ENCODE peak calls at places on chromosomes 16 and 17, in eight cellular contexts. N, C, X, H, W, R, P and E are unnamed samples.

GRCh38 chr16:77223184-77223583 is 24.0 kb downstream of the SYCE1L start:
- DNase-seq in P (no peak), N (no peak), W (no peak), H (no peak), X (no peak), R (no peak), C (no peak), E (no peak)

GRCh38 chr16:89827383-89828198 is 684 bp upstream of the SPIRE2 start:
- DNase-seq in H (no peak), N (peak; percentile 50), C (peak; percentile 72), R (no peak), P (peak; percentile 58), W (no peak), X (peak; percentile 73), E (peak; percentile 84)

GRCh38 chr17:74779948-74780400 is 3.8 kb upstream of the NAT9 start:
- DNase-seq in H (peak; percentile 25), W (no peak), N (peak; percentile 65), R (peak; percentile 83), P (peak; percentile 81), C (peak; percentile 61), X (peak; percentile 85), E (no peak)

GRCh38 chr16:48386559-48387312 is 1.5 kb upstream of the SIAH1 start:
- DNase-seq in N (no peak), W (no peak), R (no peak), P (peak; percentile 64), X (no peak), H (no peak), C (peak; percentile 13), E (no peak)

GRCh38 chr16:18975109-18975508 is 8.6 kb upstream of the TMC7 start:
- DNase-seq in C (no peak), R (no peak), W (no peak), X (no peak), H (no peak), N (no peak), P (no peak), E (no peak)

GRCh38 chr17:46742539-46743270 is 75.8 kb downstream of the WNT3 start:
- DNase-seq in C (no peak), X (no peak), N (peak; percentile 39), H (no peak), W (no peak), R (no peak), P (no peak), E (no peak)

GRCh38 chr16:88533945-88534641 is 36.1 kb upstream of the ZC3H18 start:
- DNase-seq in W (no peak), N (peak; percentile 70), H (peak; percentile 68), P (peak; percentile 79), C (peak; percentile 84), X (peak; percentile 85), R (peak; percentile 91), E (peak; percentile 93)

GRCh38 chr17:68343976-68344375 is 52.7 kb downstream of the ARSG start:
- DNase-seq in R (no peak), N (no peak), C (no peak), P (no peak), W (no peak), X (no peak), H (no peak), E (no peak)

GRCh38 chr17:2292100-2292499 is 11.5 kb downstream of the SMG6 start:
- DNase-seq in W (no peak), P (no peak), X (no peak), N (no peak), R (no peak), C (no peak), H (no peak), E (no peak)

GRCh38 chr17:63999680-64000531 is 1.8 kb downstream of the PRR29 start:
- DNase-seq in N (no peak), H (no peak), W (no peak), P (peak; percentile 32), C (no peak), R (no peak), X (no peak), E (no peak)

GRCh38 chr17:78268191-78268874 is 36.9 kb downstream of the TMEM235 start:
- DNase-seq in N (no peak), X (no peak), C (no peak), H (no peak), R (peak; percentile 63), P (no peak), W (no peak), E (peak; percentile 69)

GRCh38 chr17:72297326-72298115 is 176.7 kb downstream of the SOX9 start:
- DNase-seq in N (no peak), X (no peak), R (no peak), C (no peak), H (no peak), P (no peak), W (no peak), E (no peak)

GRCh38 chr16:27363246-27363632 is 38.7 kb upstream of the IL21R start:
- DNase-seq in H (no peak), X (no peak), C (no peak), P (no peak), W (no peak), N (no peak), R (no peak), E (no peak)

GRCh38 chr16:54152362-54153239 is 134.0 kb downstream of the IRX3 start:
- DNase-seq in P (no peak), C (no peak), R (no peak), W (no peak), H (no peak), N (no peak), X (no peak), E (no peak)

GRCh38 chr17:8503807-8504206 is 68.1 kb downstream of the NDEL1 start:
- DNase-seq in N (no peak), R (peak; percentile 52), C (no peak), X (no peak), H (no peak), P (peak; percentile 46), W (no peak), E (no peak)

GRCh38 chr17:2691069-2691871 is 20.3 kb downstream of the CLUH start:
- DNase-seq in N (no peak), C (no peak), H (no peak), R (peak; percentile 62), W (no peak), X (no peak), P (peak; percentile 40), E (peak; percentile 63)

GRCh38 chr17:31291820-31292219 is 5.2 kb downstream of the OMG start:
- DNase-seq in N (no peak), W (no peak), P (no peak), C (no peak), R (no peak), H (no peak), X (no peak), E (no peak)

GRCh38 chr16:20681821-20682736 is 15.4 kb downstream of the ACSM1 start:
- DNase-seq in P (no peak), X (no peak), N (no peak), C (no peak), H (no peak), R (no peak), W (no peak), E (no peak)

GRCh38 chr16:81189100-81189664 is 49.3 kb upstream of the BCO1 start:
- DNase-seq in W (peak; percentile 8), H (no peak), R (peak; percentile 85), P (peak; percentile 88), C (peak; percentile 50), N (peak; percentile 71), X (peak; percentile 71), E (peak; percentile 96)

DNA sequence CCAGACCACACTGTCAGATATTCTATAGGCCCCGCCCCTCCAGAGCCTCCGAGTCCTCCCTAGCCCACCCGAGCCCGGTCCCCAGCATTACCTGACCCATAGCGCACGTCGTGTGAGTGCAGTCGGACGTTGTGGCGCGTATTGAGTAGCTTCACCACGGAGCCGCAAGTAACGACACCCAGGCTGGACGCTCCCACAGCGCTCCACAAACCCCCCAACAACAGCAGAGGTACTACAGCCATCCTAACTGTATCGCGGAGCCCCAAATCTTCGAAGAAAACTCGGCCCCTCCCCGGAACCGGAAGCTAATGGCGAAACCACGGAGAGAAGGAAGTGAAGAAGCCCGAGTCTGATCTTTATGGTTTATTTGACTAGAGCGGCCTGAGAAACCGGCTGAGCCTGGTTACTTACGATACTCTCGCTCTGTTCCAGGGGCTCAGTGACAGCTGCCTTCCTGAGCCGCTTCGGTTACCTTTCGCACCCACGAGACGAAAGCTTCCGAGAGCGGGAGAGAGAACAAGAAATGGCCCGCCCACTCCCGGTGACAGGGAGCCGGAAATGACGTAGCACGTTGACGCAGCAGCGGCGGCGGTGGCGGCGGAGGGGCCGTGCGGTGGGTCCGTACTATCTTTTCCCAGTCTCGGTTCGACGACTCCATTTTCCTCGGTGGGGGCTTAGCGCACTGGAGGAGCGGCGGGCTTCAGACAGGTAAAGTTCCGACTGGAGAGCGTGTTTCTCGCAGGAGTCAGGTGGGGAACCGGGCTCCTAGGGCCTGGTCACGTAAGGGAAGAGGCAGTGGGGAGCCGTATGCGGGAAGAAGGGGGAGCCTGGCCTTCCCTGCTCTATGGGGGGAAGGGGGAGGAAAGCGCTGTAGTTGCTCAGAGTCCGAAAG is at the start of the genes SDF2 and SUPT6H:
- DNase-seq in X (peak; percentile 93), N (peak; percentile 94), C (peak; percentile 93), P (peak; percentile 93), H (peak; percentile 90), W (peak; percentile 76), R (peak; percentile 96), E (peak; percentile 95)
- H3K4me1 ChIP-seq in X (peaks cover 40% of the 10 kb centered on the region), N (peaks cover 18% of the 10 kb centered on the region), C (peaks cover 22% of the 10 kb centered on the region), P (peaks cover 3% of the 10 kb centered on the region), H (peaks cover 8% of the 10 kb centered on the region), W (peaks cover 17% of the 10 kb centered on the region), R (peaks cover 36% of the 10 kb centered on the region), E (peaks cover 16% of the 10 kb centered on the region)

GRCh38 chr17:65711671-65712276 is 150.3 kb upstream of the AXIN2 start:
- DNase-seq in C (peak; percentile 14), R (no peak), W (no peak), N (no peak), H (no peak), X (no peak), P (no peak), E (no peak)

GRCh38 chr17:65707780-65708179 is 146.3 kb upstream of the AXIN2 start:
- DNase-seq in X (no peak), P (no peak), C (no peak), R (no peak), W (no peak), H (no peak), N (no peak), E (no peak)

GRCh38 chr17:65712383-65713267 is 151.2 kb upstream of the AXIN2 start:
- DNase-seq in N (no peak), C (no peak), W (no peak), R (no peak), H (no peak), P (no peak), X (no peak), E (no peak)
- H3K4me1 ChIP-seq in N (no peaks in the 10 kb centered on the region), C (no peaks in the 10 kb centered on the region), W (no peaks in the 10 kb centered on the region), R (no peaks in the 10 kb centered on the region), H (no peaks in the 10 kb centered on the region), P (no peaks in the 10 kb centered on the region), X (no peaks in the 10 kb centered on the region), E (no peaks in the 10 kb centered on the region)

DNA sequence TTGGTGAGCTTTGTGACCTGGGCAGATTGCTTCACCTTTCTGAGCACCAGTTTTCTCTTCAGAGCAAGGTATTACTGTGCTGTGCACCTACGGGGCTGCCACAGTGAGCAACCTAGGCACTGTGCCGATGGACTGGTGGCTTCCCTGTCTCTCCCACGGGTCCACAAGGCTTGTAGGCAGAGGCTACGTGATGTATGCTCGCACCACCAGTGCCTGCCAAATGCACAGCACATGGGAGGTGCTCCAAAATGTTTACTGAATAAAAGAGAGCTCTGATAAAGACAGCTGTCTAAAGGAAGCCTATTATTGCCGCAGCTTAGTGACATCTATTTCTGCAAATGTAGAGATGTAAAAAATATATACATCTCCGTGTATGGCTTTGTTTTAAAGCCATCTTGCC is 139.2 kb downstream of the CDK5R1 start:
- DNase-seq in H (no peak), W (no peak), C (no peak), R (no peak), X (no peak), N (no peak), P (no peak), E (no peak)
- H3K4me1 ChIP-seq in H (no peaks in the 10 kb centered on the region), W (peaks cover 4% of the 10 kb centered on the region), C (no peaks in the 10 kb centered on the region), R (no peaks in the 10 kb centered on the region), X (no peaks in the 10 kb centered on the region), N (peaks cover 3% of the 10 kb centered on the region), P (no peaks in the 10 kb centered on the region), E (no peaks in the 10 kb centered on the region)

GRCh38 chr16:23836078-23836403 is 258 bp downstream of the PRKCB start:
- DNase-seq in P (no peak), X (peak; percentile 49), W (no peak), R (no peak), N (no peak), H (no peak), C (no peak), E (no peak)
- H3K4me1 ChIP-seq in P (no peaks in the 10 kb centered on the region), X (peaks cover 9% of the 10 kb centered on the region), W (no peaks in the 10 kb centered on the region), R (no peaks in the 10 kb centered on the region), N (no peaks in the 10 kb centered on the region), H (peaks cover 29% of the 10 kb centered on the region), C (no peaks in the 10 kb centered on the region), E (no peaks in the 10 kb centered on the region)